ENCODE peak calls at places on chromosome 15, in four cellular contexts. A, P, Q and W are unnamed samples.

GRCh38 chr15:69522361-69522760 is 69.7 kb downstream of the RPLP1 start:
- DNase-seq in A (no peak), P (no peak), Q (no peak), W (no peak)

GRCh38 chr15:54150255-54150654 is 172.0 kb downstream of the UNC13C start:
- DNase-seq in A (no peak), P (peak; percentile 65), Q (no peak), W (no peak)

GRCh38 chr15:58269455-58270414 is 131.6 kb downstream of the AQP9 start:
- DNase-seq in A (no peak), P (peak; percentile 71), Q (peak; percentile 70), W (peak; percentile 30)

GRCh38 chr15:94168250-94168649 is 63.1 kb upstream of the MCTP2 start:
- DNase-seq in A (no peak), P (no peak), Q (no peak), W (no peak)

GRCh38 chr15:32030795-32031194 is 480 bp downstream of the CHRNA7 start:
- DNase-seq in A (no peak), P (no peak), Q (no peak), W (no peak)

GRCh38 chr15:63436872-63437375 is 55.3 kb upstream of the CA12 start:
- DNase-seq in A (peak; percentile 93), P (peak; percentile 84), Q (peak; percentile 83), W (peak; percentile 83)

GRCh38 chr15:34647569-34648334 is 64.3 kb upstream of the GOLGA8B start:
- DNase-seq in A (no peak), P (peak; percentile 14), Q (no peak), W (no peak)

GRCh38 chr15:55829826-55830225 is 86.9 kb upstream of the PRTG start:
- DNase-seq in A (no peak), P (no peak), Q (no peak), W (no peak)

GRCh38 chr15:68633181-68634121 is 54.7 kb downstream of the CORO2B start:
- DNase-seq in A (no peak), P (no peak), Q (no peak), W (no peak)

GRCh38 chr15:73838795-73839565 is 34.4 kb upstream of the TBC1D21 start:
- DNase-seq in A (no peak), P (no peak), Q (no peak), W (no peak)

GRCh38 chr15:27956285-27956684 is 142.8 kb downstream of the OCA2 start:
- DNase-seq in A (no peak), P (no peak), Q (no peak), W (no peak)

GRCh38 chr15:45402955-45403892 is 24.9 kb upstream of the GATM start:
- DNase-seq in A (no peak), P (peak; percentile 59), Q (peak; percentile 44), W (peak; percentile 43)

GRCh38 chr15:31392761-31393401 is 66.2 kb downstream of the KLF13 start:
- DNase-seq in A (no peak), P (no peak), Q (peak; percentile 52), W (no peak)

GRCh38 chr15:31502541-31503229 is 176.1 kb downstream of the KLF13 start:
- DNase-seq in A (peak; percentile 86), P (no peak), Q (peak; percentile 12), W (no peak)

GRCh38 chr15:80854104-80854503 is 74.9 kb downstream of the CEMIP start:
- DNase-seq in A (no peak), P (no peak), Q (no peak), W (no peak)

GRCh38 chr15:47384316-47384715 is 333.0 kb upstream of the SEMA6D start:
- DNase-seq in A (no peak), P (peak; percentile 96), Q (no peak), W (peak; percentile 82)

GRCh38 chr15:62742409-62743171 is 300.0 kb upstream of the TPM1 start:
- DNase-seq in A (peak; percentile 93), P (peak; percentile 90), Q (peak; percentile 51), W (peak; percentile 92)

GRCh38 chr15:76470691-76471090 is 134.1 kb downstream of the ISL2 start:
- DNase-seq in A (no peak), P (peak; percentile 67), Q (no peak), W (peak; percentile 30)

GRCh38 chr15:63114465-63114864 is 7.2 kb upstream of the LACTB start:
- DNase-seq in A (no peak), P (no peak), Q (no peak), W (no peak)

GRCh38 chr15:39491115-39491916 is 89.6 kb upstream of the THBS1 start:
- DNase-seq in A (no peak), P (no peak), Q (no peak), W (no peak)

GRCh38 chr15:62138124-62138523 is 27.0 kb downstream of the C2CD4B start:
- DNase-seq in A (peak; percentile 60), P (peak; percentile 70), Q (no peak), W (peak; percentile 5)

GRCh38 chr15:40809051-40809450 is 1.8 kb upstream of the DNAJC17 start:
- DNase-seq in A (no peak), P (no peak), Q (no peak), W (no peak)

GRCh38 chr15:40807028-40807887 is at the start of the genes DNAJC17 and ZFYVE19:
- DNase-seq in A (peak; percentile 98), P (peak; percentile 97), Q (peak; percentile 98), W (peak; percentile 98)

GRCh38 chr15:40807888-40808194 is 568 bp upstream of the DNAJC17 start:
- DNase-seq in A (no peak), P (peak; percentile 40), Q (no peak), W (peak; percentile 25)

GRCh38 chr15:40815042-40815678 is 7.9 kb upstream of the DNAJC17 start:
- DNase-seq in A (no peak), P (no peak), Q (no peak), W (no peak)

DNA sequence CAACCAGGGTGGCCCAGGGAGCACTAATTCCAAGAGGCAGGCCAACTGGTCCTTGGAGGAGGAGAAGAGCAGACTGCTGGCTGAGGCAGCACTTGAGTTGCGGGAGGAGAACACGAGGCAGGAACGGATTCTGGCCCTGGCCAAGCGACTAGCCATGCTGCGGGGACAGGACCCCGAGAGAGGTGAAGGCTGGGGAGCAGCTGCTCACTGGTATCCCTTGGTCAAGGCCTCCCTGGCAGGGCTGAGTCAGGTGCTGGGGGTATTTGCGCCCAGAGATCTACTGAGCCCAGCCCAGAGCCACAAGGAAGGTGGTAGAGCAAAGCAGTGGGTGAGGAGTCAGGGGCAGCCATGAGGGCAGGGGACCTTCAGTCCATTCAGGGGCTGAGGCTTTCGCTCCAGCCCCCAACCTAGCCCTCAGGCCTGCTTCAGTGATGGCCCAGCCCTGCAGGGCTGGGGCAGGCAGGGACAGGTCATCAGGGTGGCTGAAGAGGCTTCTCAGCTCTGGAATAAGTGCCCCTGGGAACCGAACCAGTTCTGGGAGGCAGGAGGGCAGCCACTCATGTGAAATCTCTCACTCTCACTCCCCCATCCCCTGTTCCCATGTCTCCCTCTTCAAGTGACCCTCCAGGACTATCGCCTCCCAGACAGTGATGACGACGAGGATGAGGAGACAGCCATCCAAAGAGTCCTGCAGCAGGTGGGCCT is 5.6 kb upstream of the DNAJC17 start:
- DNase-seq in A (no peak), P (no peak), Q (no peak), W (no peak)
- TF ChIP-seq CTCF in A (no peak), P (no peak), Q (no peak), W (no peak)

GRCh38 chr15:60374628-60375081 is 23.1 kb downstream of the ANXA2 start:
- DNase-seq in A (no peak), P (peak; percentile 99), Q (no peak), W (peak; percentile 98)
- TF ChIP-seq CTCF in A (no peak), P (no peak), Q (no peak), W (no peak)

GRCh38 chr15:67399925-67400324 is 121.0 kb upstream of the C15orf61 start:
- DNase-seq in A (no peak), P (no peak), Q (no peak), W (no peak)

GRCh38 chr15:67400890-67401289 is 120.0 kb upstream of the C15orf61 start:
- DNase-seq in A (no peak), P (no peak), Q (no peak), W (no peak)

GRCh38 chr15:67396109-67396508 is 124.8 kb upstream of the C15orf61 start:
- DNase-seq in A (no peak), P (no peak), Q (no peak), W (no peak)

GRCh38 chr15:67397139-67397538 is 123.8 kb upstream of the C15orf61 start:
- DNase-seq in A (no peak), P (peak; percentile 2), Q (no peak), W (no peak)
- TF ChIP-seq CTCF in A (no peak), P (peak; percentile 10), Q (no peak), W (peak; percentile 40)

DNA sequence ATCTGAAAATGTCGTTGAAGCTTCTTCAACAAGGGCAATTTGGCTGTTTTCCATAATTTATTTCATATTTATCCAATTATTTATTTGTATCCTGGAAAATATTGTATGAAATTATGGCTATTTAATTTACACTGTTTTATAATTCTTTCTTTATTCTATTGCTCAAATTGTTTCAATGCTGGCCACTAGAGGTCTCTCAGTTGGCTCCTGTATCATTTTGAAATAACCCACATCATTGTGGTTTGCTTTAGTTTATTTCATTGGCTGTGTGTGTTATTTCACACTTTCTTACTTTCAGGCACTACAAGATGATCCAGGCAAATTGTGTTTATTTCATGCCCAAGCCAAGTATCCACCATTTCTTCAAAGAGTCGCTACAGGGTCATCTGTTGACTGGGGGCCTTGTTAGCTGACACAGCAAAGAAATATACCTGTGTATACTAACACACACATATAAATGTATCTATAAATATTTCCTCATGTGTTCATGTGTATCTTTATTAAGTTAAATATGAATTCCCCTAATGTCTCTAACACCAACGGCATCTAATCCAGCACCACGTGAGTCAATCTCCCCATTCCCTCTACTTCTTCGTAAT is 86.2 kb downstream of the NPAP1 start:
- DNase-seq in A (no peak), P (peak; percentile 19), Q (no peak), W (peak; percentile 19)
- TF ChIP-seq CTCF in A (peak; percentile 46), P (peak; percentile 39), Q (no peak), W (peak; percentile 78)

GRCh38 chr15:72464251-72464650 is 9.9 kb upstream of the ARIH1 start:
- DNase-seq in A (no peak), P (no peak), Q (no peak), W (no peak)
- TF ChIP-seq CTCF in A (no peak), P (no peak), Q (no peak), W (no peak)

GRCh38 chr15:91227062-91227461 is 127.0 kb downstream of the SV2B start:
- DNase-seq in A (no peak), P (no peak), Q (no peak), W (no peak)
- TF ChIP-seq CTCF in A (no peak), P (no peak), Q (no peak), W (no peak)

GRCh38 chr15:23855947-23856346 is 168.8 kb upstream of the NDN start:
- DNase-seq in A (no peak), P (no peak), Q (no peak), W (no peak)

GRCh38 chr15:23860290-23860751 is 173.2 kb upstream of the NDN start:
- DNase-seq in A (peak; percentile 90), P (no peak), Q (no peak), W (no peak)

GRCh38 chr15:23859008-23859407 is 171.9 kb upstream of the NDN start:
- DNase-seq in A (no peak), P (no peak), Q (no peak), W (no peak)

GRCh38 chr15:23857028-23857641 is 170.0 kb upstream of the NDN start:
- DNase-seq in A (no peak), P (peak; percentile 22), Q (peak; percentile 51), W (no peak)

DNA sequence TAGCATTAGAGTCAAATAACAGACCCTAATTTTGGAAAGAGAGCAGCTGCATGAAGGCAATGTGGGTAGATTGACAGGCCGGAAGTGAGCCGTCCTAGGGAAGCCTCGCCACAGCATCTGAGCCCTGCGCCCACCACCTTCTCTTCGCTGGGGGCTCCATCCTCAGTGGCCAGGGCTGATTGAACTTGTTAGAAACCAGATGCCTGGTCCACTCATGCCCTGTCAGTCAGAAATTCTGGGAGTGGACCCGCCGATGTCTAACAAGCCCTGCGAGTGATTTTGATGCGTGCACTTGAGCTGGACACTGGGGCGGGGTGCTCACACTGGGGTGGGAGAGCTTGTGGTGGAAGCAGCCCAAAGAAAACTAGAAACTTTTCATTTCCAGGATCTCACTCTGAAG is 173.7 kb upstream of the NDN start:
- DNase-seq in A (peak; percentile 70), P (no peak), Q (no peak), W (no peak)
- TF ChIP-seq CTCF in A (no peak), P (no peak), Q (no peak), W (no peak)